ENCODE peak calls at places on chromosomes 11 and 22, in nine cellular contexts. U is tibial nerve; I is CD4-positive, CD25-positive, alpha-beta regulatory T cell; A is dorsolateral prefrontal cortex; B is cardiac muscle cell; Q is HCT116; R is GM23248; E is fibroblast of lung; T is left lung. X is an unnamed sample.
A peak's percentile ranks its signal among the peaks of the same experiment; 100 is the strongest.

GRCh38 chr11:122069946-122070345 is 46.1 kb downstream of the BLID start:
- DNase-seq in U (peak; percentile 65), I (no peak), A (peak; percentile 85), B (peak; percentile 59), Q (no peak), R (peak; percentile 89), E (peak; percentile 94), T (no peak), X (peak; percentile 57)

GRCh38 chr11:66976048-66976467 is 954 bp downstream of the C11orf86 start:
- DNase-seq in U (no peak), I (no peak), A (no peak), B (peak; percentile 57), Q (no peak), R (no peak), E (no peak), T (no peak), X (no peak)

GRCh38 chr11:12185914-12186313 is 75.5 kb downstream of the MICAL2 start:
- DNase-seq in U (no peak), I (no peak), A (no peak), B (peak; percentile 88), Q (no peak), R (no peak), E (peak; percentile 94), T (no peak), X (no peak)

GRCh38 chr11:65212226-65212801 is 30.6 kb downstream of the CAPN1 start:
- DNase-seq in U (no peak), I (no peak), A (no peak), B (peak; percentile 14), Q (no peak), R (no peak), E (no peak), T (peak; percentile 53), X (no peak)

GRCh38 chr11:23903044-23903704 is 593.7 kb upstream of the LUZP2 start:
- DNase-seq in U (no peak), I (no peak), A (no peak), B (no peak), Q (no peak), R (peak; percentile 85), E (peak; percentile 96), T (no peak), X (no peak)

GRCh38 chr11:114321621-114322257 is 25.5 kb downstream of the NNMT start:
- DNase-seq in U (no peak), I (no peak), A (no peak), B (no peak), Q (no peak), R (peak; percentile 94), E (peak; percentile 94), T (no peak), X (peak; percentile 57)

GRCh38 chr22:37777122-37777687 is 30.5 kb upstream of the GCAT start:
- DNase-seq in U (peak; percentile 32), I (no peak), A (no peak), B (no peak), Q (peak; percentile 84), R (peak; percentile 86), E (peak; percentile 91), T (no peak), X (peak; percentile 71)

GRCh38 chr11:69817265-69818236 is 1.7 kb downstream of the FGF3 start:
- DNase-seq in U (no peak), I (no peak), A (no peak), B (peak; percentile 67), Q (no peak), R (peak; percentile 19), E (no peak), T (peak; percentile 77), X (no peak)

GRCh38 chr11:63761870-63762661 is 6.5 kb downstream of the ZFTA start:
- DNase-seq in U (no peak), I (no peak), A (no peak), B (peak; percentile 42), Q (no peak), R (no peak), E (no peak), T (no peak), X (peak; percentile 58)

GRCh38 chr11:129143335-129143734 is 48.8 kb downstream of the ARHGAP32 start:
- DNase-seq in U (peak; percentile 35), I (no peak), A (peak; percentile 90), B (no peak), Q (peak; percentile 97), R (peak; percentile 99), E (peak; percentile 100), T (peak; percentile 82), X (peak; percentile 83)

GRCh38 chr22:45878051-45878764 is 98.8 kb downstream of the WNT7B start:
- DNase-seq in U (no peak), I (no peak), A (peak; percentile 35), B (peak; percentile 34), Q (no peak), R (no peak), E (no peak), T (peak; percentile 62), X (peak; percentile 39)

GRCh38 chr22:45877651-45878050 is 99.3 kb downstream of the WNT7B start:
- DNase-seq in U (no peak), I (no peak), A (peak; percentile 32), B (no peak), Q (no peak), R (no peak), E (no peak), T (peak; percentile 80), X (peak; percentile 48)

GRCh38 chr22:45877036-45877380 is 100.0 kb downstream of the WNT7B start:
- DNase-seq in U (no peak), I (no peak), A (no peak), B (no peak), Q (no peak), R (no peak), E (no peak), T (no peak), X (no peak)

GRCh38 chr22:45878901-45879551 is 97.9 kb downstream of the WNT7B start:
- DNase-seq in U (no peak), I (no peak), A (peak; percentile 30), B (no peak), Q (no peak), R (no peak), E (no peak), T (peak; percentile 58), X (peak; percentile 45)

GRCh38 chr22:45876136-45877035 is 100.6 kb downstream of the WNT7B start:
- DNase-seq in U (no peak), I (no peak), A (peak; percentile 35), B (no peak), Q (no peak), R (no peak), E (no peak), T (peak; percentile 59), X (no peak)
- H3K27me3 ChIP-seq in U (no peaks in the 10 kb centered on the region), I (no peaks in the 10 kb centered on the region), A (no peaks in the 10 kb centered on the region), B (peaks cover 67% of the 10 kb centered on the region), Q (no peaks in the 10 kb centered on the region), R (peaks cover 52% of the 10 kb centered on the region), E (peaks cover 17% of the 10 kb centered on the region), T (peaks cover 52% of the 10 kb centered on the region), X (peaks cover 9% of the 10 kb centered on the region)

DNA sequence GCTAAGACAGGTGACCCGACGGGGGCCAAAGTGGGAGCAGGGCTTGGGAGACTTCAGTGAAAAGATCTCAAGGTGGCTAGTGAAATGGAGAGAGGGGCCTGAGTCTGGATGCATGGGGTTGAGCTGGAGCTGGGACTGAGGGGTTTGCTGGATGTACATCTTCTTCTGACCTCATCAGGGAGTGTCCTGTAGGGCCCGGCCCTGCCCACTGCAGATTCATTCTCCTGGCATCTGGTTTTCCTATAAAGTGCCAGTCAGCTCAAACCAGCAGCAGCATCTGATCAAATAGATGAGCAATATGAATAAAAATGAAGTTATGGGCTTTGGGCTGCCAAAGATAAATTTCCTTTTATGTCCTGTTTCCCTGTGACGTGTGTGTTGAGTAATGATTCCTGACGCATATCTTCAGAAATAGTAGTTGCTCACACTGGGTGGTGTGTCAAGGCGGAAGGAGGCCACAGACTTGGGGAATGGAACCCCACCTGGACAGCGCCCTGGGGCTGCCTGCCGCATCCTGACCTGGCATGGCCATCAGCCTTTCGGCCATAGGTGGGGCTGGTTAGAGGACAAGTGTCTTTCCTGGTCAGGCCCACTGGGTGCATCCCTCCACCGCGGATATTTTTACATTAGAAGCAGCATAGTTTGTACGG is 135.4 kb downstream of the OSBP2 start:
- DNase-seq in U (no peak), I (no peak), A (no peak), B (no peak), Q (peak; percentile 90), R (peak; percentile 97), E (peak; percentile 96), T (no peak), X (no peak)
- H3K4me3 ChIP-seq in U (no peak overlapping the region), I (no peak overlapping the region), A (no peak overlapping the region), B (no peak overlapping the region), Q (peak overlapping the region; percentile 43), R (no peak overlapping the region), E (no peak overlapping the region), T (no peak overlapping the region), X (no peak overlapping the region)

DNA sequence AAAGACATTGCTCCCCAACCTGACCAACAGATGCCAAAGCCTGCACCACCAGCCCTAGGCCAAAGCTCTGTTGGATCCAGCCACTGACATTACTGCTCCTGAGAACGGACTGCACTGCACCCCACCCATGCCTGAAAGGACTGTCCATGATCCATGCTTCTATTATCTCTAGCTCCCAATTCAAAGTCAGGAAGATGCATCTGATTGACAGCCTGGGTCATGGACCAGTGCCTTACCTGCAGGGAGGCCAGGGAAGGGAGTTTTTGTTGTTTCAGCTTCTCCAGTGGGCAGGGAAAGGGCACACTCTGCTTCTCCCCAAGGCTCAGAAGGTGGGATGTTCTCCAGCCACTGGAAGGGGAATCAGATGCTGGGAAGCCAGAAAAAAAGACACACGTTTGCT is 4.8 kb upstream of the PRDM11 start:
- DNase-seq in U (no peak), I (no peak), A (no peak), B (no peak), Q (no peak), R (no peak), E (no peak), T (no peak), X (no peak)
- H3K27ac ChIP-seq in U (no peak overlapping the region), I (no peak overlapping the region), A (no peak overlapping the region), B (no peak overlapping the region), Q (no peak overlapping the region), R (no peak overlapping the region), E (no peak overlapping the region), T (no peak overlapping the region), X (no peak overlapping the region)

DNA sequence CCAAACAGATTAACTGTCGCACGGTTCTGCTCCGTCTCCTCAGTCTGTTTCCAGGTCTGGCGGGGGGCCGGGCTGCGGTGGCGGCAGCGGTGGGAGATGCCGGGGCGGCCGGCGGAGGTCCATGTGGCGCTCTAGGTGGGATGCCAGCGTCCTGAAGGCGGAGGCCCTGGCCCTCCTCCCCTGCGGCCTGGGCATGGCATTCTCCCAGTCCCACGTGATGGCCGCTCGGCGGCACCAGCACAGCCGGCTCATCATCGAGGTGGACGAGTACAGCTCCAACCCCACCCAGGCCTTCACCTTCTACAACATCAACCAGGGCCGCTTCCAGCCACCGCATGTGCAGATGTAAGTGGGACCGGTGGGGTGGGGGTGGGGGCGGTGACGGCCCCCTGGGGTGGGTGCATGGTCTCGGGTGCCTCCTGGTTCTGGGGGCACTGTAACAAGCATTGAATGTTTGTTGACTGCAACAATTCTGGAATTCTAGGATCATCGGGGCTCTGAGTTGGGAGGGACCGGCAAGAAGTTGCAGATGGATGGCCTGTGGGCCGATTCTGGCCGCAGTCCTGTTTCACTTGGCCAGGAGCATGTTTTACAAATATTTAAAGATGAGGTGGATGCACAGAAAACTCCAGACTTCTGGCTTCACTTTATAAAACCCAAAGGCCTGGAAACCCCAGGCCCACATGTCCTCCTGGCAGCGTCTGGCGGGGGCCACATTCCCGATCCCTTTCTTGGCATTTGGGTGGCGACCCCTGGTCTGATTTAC is 13.2 kb downstream of the MPPED1 start:
- DNase-seq in U (no peak), I (no peak), A (no peak), B (no peak), Q (no peak), R (no peak), E (no peak), T (no peak), X (peak; percentile 36)
- H3K27me3 ChIP-seq in U (no peaks in the 10 kb centered on the region), I (no peaks in the 10 kb centered on the region), A (no peaks in the 10 kb centered on the region), B (no peaks in the 10 kb centered on the region), Q (peaks cover 8% of the 10 kb centered on the region), R (peaks cover 19% of the 10 kb centered on the region), E (no peaks in the 10 kb centered on the region), T (peaks cover 92% of the 10 kb centered on the region), X (no peaks in the 10 kb centered on the region)

X was measured in psoas muscle.